ENCODE peak calls at places on chromosomes 1 and 21, in six cellular contexts. G is nephron progenitor cell, B is IMR-90, E is ovary, Y is uterus, M is RPMI7951. P is an unnamed sample.

GRCh38 chr1:56834137-56834900 is 15.1 kb upstream of the FYB2 start:
- DNase-seq in G (no peak), B (no peak), E (no peak), Y (no peak), M (no peak), P (no peak)

GRCh38 chr1:197173571-197174482 is 27.4 kb upstream of the ASPM start:
- DNase-seq in G (no peak), B (peak), E (no peak), Y (no peak), M (no peak), P (no peak)

GRCh38 chr1:243705585-243705984 is 144.5 kb downstream of the AKT3 start:
- DNase-seq in G (no peak), B (no peak), E (no peak), Y (no peak), M (no peak), P (no peak)

GRCh38 chr1:169250795-169251194 is 116.8 kb downstream of the NME7 start:
- DNase-seq in G (no peak), B (no peak), E (no peak), Y (no peak), M (no peak), P (no peak)

GRCh38 chr1:8987881-8988617 is 38.2 kb downstream of the SLC2A7 start:
- DNase-seq in G (peak), B (peak), E (peak), Y (peak), M (peak), P (no peak)

GRCh38 chr1:13813398-13814012 is 113.5 kb downstream of the PRDM2 start:
- DNase-seq in G (peak), B (no peak), E (peak), Y (no peak), M (no peak), P (no peak)

GRCh38 chr1:67750690-67751052 is 65.7 kb downstream of the GADD45A start:
- DNase-seq in G (no peak), B (no peak), E (no peak), Y (no peak), M (no peak), P (no peak)

GRCh38 chr1:200488375-200489165 is 78.7 kb upstream of the ZNF281 start:
- DNase-seq in G (peak), B (peak), E (no peak), Y (peak), M (peak), P (peak)

GRCh38 chr1:240190881-240191385 is 99.2 kb downstream of the FMN2 start:
- DNase-seq in G (peak), B (peak), E (peak), Y (peak), M (peak), P (no peak)

GRCh38 chr1:210233495-210234253 is 1.1 kb downstream of the SERTAD4 start:
- DNase-seq in G (peak), B (peak), E (peak), Y (peak), M (peak), P (peak)

GRCh38 chr1:154548028-154548427 is 10.4 kb downstream of the UBE2Q1 start:
- DNase-seq in G (no peak), B (no peak), E (no peak), Y (no peak), M (no peak), P (no peak)

GRCh38 chr1:221097479-221098281 is 218.4 kb downstream of the HLX start:
- DNase-seq in G (no peak), B (peak), E (no peak), Y (no peak), M (peak), P (no peak)

GRCh38 chr1:228964178-228964819 is 229.0 kb downstream of the RHOU start:
- DNase-seq in G (no peak), B (peak), E (peak), Y (peak), M (peak), P (no peak)

GRCh38 chr1:152018537-152018936 is 18.3 kb downstream of the S100A11 start:
- DNase-seq in G (peak), B (no peak), E (no peak), Y (no peak), M (no peak), P (no peak)

GRCh38 chr1:154423988-154424326 is 18.8 kb downstream of the IL6R start:
- DNase-seq in G (no peak), B (no peak), E (no peak), Y (no peak), M (no peak), P (no peak)

GRCh38 chr1:1068374-1069060 is 5.6 kb downstream of the RNF223 start:
- DNase-seq in G (peak), B (no peak), E (no peak), Y (no peak), M (no peak), P (no peak)

GRCh38 chr21:36548866-36549265 is 68.9 kb upstream of the CLDN14 start:
- DNase-seq in G (no peak), B (no peak), E (no peak), Y (no peak), M (peak), P (no peak)

GRCh38 chr1:168582690-168583325 is 6.4 kb downstream of the XCL1 start:
- DNase-seq in G (peak), B (peak), E (no peak), Y (no peak), M (peak), P (no peak)

GRCh38 chr1:210496063-210496462 is 167.4 kb downstream of the HHAT start:
- DNase-seq in G (no peak), B (peak), E (no peak), Y (no peak), M (peak), P (no peak)

GRCh38 chr21:44695176-44695575 is 1.8 kb upstream of the KRTAP10-12 start:
- DNase-seq in G (no peak), B (no peak), E (no peak), Y (no peak), M (no peak), P (no peak)

GRCh38 chr1:170659404-170660035 is 4.4 kb upstream of the PRRX1 start:
- DNase-seq in G (no peak), B (no peak), E (no peak), Y (no peak), M (no peak), P (no peak)

GRCh38 chr1:154398141-154398540 is 7.0 kb upstream of the IL6R start:
- DNase-seq in G (no peak), B (no peak), E (no peak), Y (no peak), M (no peak), P (no peak)

GRCh38 chr1:54716299-54717047 is 812 bp downstream of the TTC4 start:
- DNase-seq in G (no peak), B (peak), E (no peak), Y (no peak), M (peak), P (peak)

GRCh38 chr21:44872568-44873355 is 728 bp downstream of the PTTG1IP start:
- DNase-seq in G (peak), B (peak), E (peak), Y (peak), M (peak), P (no peak)

P was measured in glomerular endothelial cell.